ENCODE peak calls at places on chromosomes 3 and 15, in eight cellular contexts. One of them, this sample, is unnamed.

GRCh38 chr3:43153189-43154083 is 47.6 kb upstream of the POMGNT2 start:
- DNase-seq in iPS DF 6.9: no peak
- DNase-seq in CD8-positive, alpha-beta T cell: no peak
- DNase-seq in thoracic aorta: no peak
- DNase-seq in stimulated activated CD8-positive, alpha-beta memory T cell treated with anti-CD3 and anti-CD28 coated beads, Interleukin-12 subunit alpha, Interleukin-12 subunit beta, amount 100 ng/mL, for 1 hour: no peak
- DNase-seq in tibial artery: peak; percentile 35
- DNase-seq in ACHN: no peak
- DNase-seq in RKO: no peak
- DNase-seq in this sample: no peak

GRCh38 chr3:50170689-50171088 is 15.6 kb downstream of the SEMA3F start:
- DNase-seq in CD8-positive, alpha-beta T cell: no peak
- DNase-seq in iPS DF 6.9: no peak
- DNase-seq in tibial artery: peak; percentile 46
- DNase-seq in ACHN: peak; percentile 69
- DNase-seq in thoracic aorta: no peak
- DNase-seq in RKO: peak; percentile 48
- DNase-seq in stimulated activated CD8-positive, alpha-beta memory T cell treated with anti-CD3 and anti-CD28 coated beads, Interleukin-12 subunit alpha, Interleukin-12 subunit beta, amount 100 ng/mL, for 1 hour: no peak
- DNase-seq in this sample: no peak

GRCh38 chr15:93049914-93050534 is 39.0 kb downstream of the RGMA start:
- DNase-seq in stimulated activated CD8-positive, alpha-beta memory T cell treated with anti-CD3 and anti-CD28 coated beads, Interleukin-12 subunit alpha, Interleukin-12 subunit beta, amount 100 ng/mL, for 1 hour: no peak
- DNase-seq in thoracic aorta: no peak
- DNase-seq in iPS DF 6.9: no peak
- DNase-seq in ACHN: no peak
- DNase-seq in tibial artery: no peak
- DNase-seq in CD8-positive, alpha-beta T cell: no peak
- DNase-seq in RKO: no peak
- DNase-seq in this sample: no peak

GRCh38 chr3:48398701-48399386 is 26.8 kb downstream of the FBXW12 start:
- DNase-seq in CD8-positive, alpha-beta T cell: no peak
- DNase-seq in stimulated activated CD8-positive, alpha-beta memory T cell treated with anti-CD3 and anti-CD28 coated beads, Interleukin-12 subunit alpha, Interleukin-12 subunit beta, amount 100 ng/mL, for 1 hour: no peak
- DNase-seq in RKO: no peak
- DNase-seq in ACHN: no peak
- DNase-seq in tibial artery: no peak
- DNase-seq in thoracic aorta: no peak
- DNase-seq in iPS DF 6.9: no peak
- DNase-seq in this sample: no peak

GRCh38 chr3:71989165-71989564 is 204.2 kb upstream of the PROK2 start:
- DNase-seq in CD8-positive, alpha-beta T cell: no peak
- DNase-seq in iPS DF 6.9: no peak
- DNase-seq in tibial artery: no peak
- DNase-seq in thoracic aorta: no peak
- DNase-seq in stimulated activated CD8-positive, alpha-beta memory T cell treated with anti-CD3 and anti-CD28 coated beads, Interleukin-12 subunit alpha, Interleukin-12 subunit beta, amount 100 ng/mL, for 1 hour: no peak
- DNase-seq in ACHN: peak; percentile 3
- DNase-seq in RKO: peak; percentile 19
- DNase-seq in this sample: no peak

GRCh38 chr15:78536134-78536533 is 4.1 kb upstream of the PSMA4 start:
- DNase-seq in RKO: no peak
- DNase-seq in tibial artery: no peak
- DNase-seq in thoracic aorta: no peak
- DNase-seq in ACHN: no peak
- DNase-seq in iPS DF 6.9: no peak
- DNase-seq in stimulated activated CD8-positive, alpha-beta memory T cell treated with anti-CD3 and anti-CD28 coated beads, Interleukin-12 subunit alpha, Interleukin-12 subunit beta, amount 100 ng/mL, for 1 hour: no peak
- DNase-seq in CD8-positive, alpha-beta T cell: no peak
- DNase-seq in this sample: no peak

GRCh38 chr3:10248984-10249748 is 907 bp downstream of the TATDN2 start:
- DNase-seq in tibial artery: no peak
- DNase-seq in CD8-positive, alpha-beta T cell: peak; percentile 41
- DNase-seq in RKO: peak; percentile 69
- DNase-seq in stimulated activated CD8-positive, alpha-beta memory T cell treated with anti-CD3 and anti-CD28 coated beads, Interleukin-12 subunit alpha, Interleukin-12 subunit beta, amount 100 ng/mL, for 1 hour: peak; percentile 24
- DNase-seq in thoracic aorta: no peak
- DNase-seq in ACHN: peak; percentile 18
- DNase-seq in iPS DF 6.9: no peak
- DNase-seq in this sample: peak; percentile 46

GRCh38 chr15:62665449-62665848 is 377.1 kb upstream of the TPM1 start:
- DNase-seq in stimulated activated CD8-positive, alpha-beta memory T cell treated with anti-CD3 and anti-CD28 coated beads, Interleukin-12 subunit alpha, Interleukin-12 subunit beta, amount 100 ng/mL, for 1 hour: no peak
- DNase-seq in RKO: no peak
- DNase-seq in ACHN: no peak
- DNase-seq in CD8-positive, alpha-beta T cell: no peak
- DNase-seq in thoracic aorta: no peak
- DNase-seq in iPS DF 6.9: no peak
- DNase-seq in tibial artery: no peak
- DNase-seq in this sample: no peak

GRCh38 chr3:117404153-117404552 is 694.6 kb downstream of the TUSC7 start:
- DNase-seq in RKO: no peak
- DNase-seq in stimulated activated CD8-positive, alpha-beta memory T cell treated with anti-CD3 and anti-CD28 coated beads, Interleukin-12 subunit alpha, Interleukin-12 subunit beta, amount 100 ng/mL, for 1 hour: no peak
- DNase-seq in tibial artery: no peak
- DNase-seq in thoracic aorta: no peak
- DNase-seq in CD8-positive, alpha-beta T cell: no peak
- DNase-seq in ACHN: no peak
- DNase-seq in iPS DF 6.9: no peak
- DNase-seq in this sample: no peak

GRCh38 chr3:20503394-20504082 is 317.5 kb upstream of the SGO1 start:
- DNase-seq in RKO: no peak
- DNase-seq in thoracic aorta: no peak
- DNase-seq in stimulated activated CD8-positive, alpha-beta memory T cell treated with anti-CD3 and anti-CD28 coated beads, Interleukin-12 subunit alpha, Interleukin-12 subunit beta, amount 100 ng/mL, for 1 hour: no peak
- DNase-seq in iPS DF 6.9: no peak
- DNase-seq in CD8-positive, alpha-beta T cell: no peak
- DNase-seq in ACHN: no peak
- DNase-seq in tibial artery: no peak
- DNase-seq in this sample: no peak

GRCh38 chr15:73620078-73620477 is 13.1 kb downstream of the NPTN start:
- DNase-seq in ACHN: no peak
- DNase-seq in thoracic aorta: no peak
- DNase-seq in CD8-positive, alpha-beta T cell: no peak
- DNase-seq in RKO: no peak
- DNase-seq in iPS DF 6.9: no peak
- DNase-seq in tibial artery: no peak
- DNase-seq in stimulated activated CD8-positive, alpha-beta memory T cell treated with anti-CD3 and anti-CD28 coated beads, Interleukin-12 subunit alpha, Interleukin-12 subunit beta, amount 100 ng/mL, for 1 hour: no peak
- DNase-seq in this sample: no peak

GRCh38 chr3:13229291-13229949 is 156.2 kb upstream of the IQSEC1 start:
- DNase-seq in thoracic aorta: no peak
- DNase-seq in iPS DF 6.9: peak; percentile 43
- DNase-seq in CD8-positive, alpha-beta T cell: no peak
- DNase-seq in RKO: peak; percentile 68
- DNase-seq in ACHN: peak; percentile 54
- DNase-seq in tibial artery: no peak
- DNase-seq in stimulated activated CD8-positive, alpha-beta memory T cell treated with anti-CD3 and anti-CD28 coated beads, Interleukin-12 subunit alpha, Interleukin-12 subunit beta, amount 100 ng/mL, for 1 hour: no peak
- DNase-seq in this sample: no peak

GRCh38 chr3:192237992-192238608 is 489.2 kb downstream of the FGF12 start:
- DNase-seq in CD8-positive, alpha-beta T cell: no peak
- DNase-seq in RKO: no peak
- DNase-seq in iPS DF 6.9: no peak
- DNase-seq in thoracic aorta: no peak
- DNase-seq in stimulated activated CD8-positive, alpha-beta memory T cell treated with anti-CD3 and anti-CD28 coated beads, Interleukin-12 subunit alpha, Interleukin-12 subunit beta, amount 100 ng/mL, for 1 hour: no peak
- DNase-seq in ACHN: no peak
- DNase-seq in tibial artery: no peak
- DNase-seq in this sample: no peak

GRCh38 chr3:117752984-117753717 is 1043.6 kb downstream of the TUSC7 start:
- DNase-seq in thoracic aorta: no peak
- DNase-seq in iPS DF 6.9: no peak
- DNase-seq in ACHN: no peak
- DNase-seq in RKO: no peak
- DNase-seq in tibial artery: no peak
- DNase-seq in stimulated activated CD8-positive, alpha-beta memory T cell treated with anti-CD3 and anti-CD28 coated beads, Interleukin-12 subunit alpha, Interleukin-12 subunit beta, amount 100 ng/mL, for 1 hour: no peak
- DNase-seq in CD8-positive, alpha-beta T cell: no peak
- DNase-seq in this sample: no peak

GRCh38 chr3:151383956-151384355 is 597 bp downstream of the P2RY12 start:
- DNase-seq in CD8-positive, alpha-beta T cell: no peak
- DNase-seq in RKO: no peak
- DNase-seq in ACHN: no peak
- DNase-seq in thoracic aorta: no peak
- DNase-seq in stimulated activated CD8-positive, alpha-beta memory T cell treated with anti-CD3 and anti-CD28 coated beads, Interleukin-12 subunit alpha, Interleukin-12 subunit beta, amount 100 ng/mL, for 1 hour: no peak
- DNase-seq in tibial artery: no peak
- DNase-seq in iPS DF 6.9: no peak
- DNase-seq in this sample: no peak

GRCh38 chr3:25495726-25496125 is 67.7 kb downstream of the RARB start:
- DNase-seq in tibial artery: no peak
- DNase-seq in CD8-positive, alpha-beta T cell: no peak
- DNase-seq in RKO: no peak
- DNase-seq in ACHN: no peak
- DNase-seq in stimulated activated CD8-positive, alpha-beta memory T cell treated with anti-CD3 and anti-CD28 coated beads, Interleukin-12 subunit alpha, Interleukin-12 subunit beta, amount 100 ng/mL, for 1 hour: no peak
- DNase-seq in iPS DF 6.9: no peak
- DNase-seq in thoracic aorta: no peak
- DNase-seq in this sample: no peak

GRCh38 chr3:159239054-159239453 is 437.2 kb downstream of the MFSD1 start:
- DNase-seq in tibial artery: no peak
- DNase-seq in stimulated activated CD8-positive, alpha-beta memory T cell treated with anti-CD3 and anti-CD28 coated beads, Interleukin-12 subunit alpha, Interleukin-12 subunit beta, amount 100 ng/mL, for 1 hour: no peak
- DNase-seq in thoracic aorta: no peak
- DNase-seq in ACHN: no peak
- DNase-seq in RKO: no peak
- DNase-seq in iPS DF 6.9: no peak
- DNase-seq in CD8-positive, alpha-beta T cell: no peak
- DNase-seq in this sample: no peak

GRCh38 chr3:165521131-165521871 is 315.9 kb downstream of the BCHE start:
- DNase-seq in ACHN: no peak
- DNase-seq in RKO: no peak
- DNase-seq in iPS DF 6.9: no peak
- DNase-seq in stimulated activated CD8-positive, alpha-beta memory T cell treated with anti-CD3 and anti-CD28 coated beads, Interleukin-12 subunit alpha, Interleukin-12 subunit beta, amount 100 ng/mL, for 1 hour: no peak
- DNase-seq in CD8-positive, alpha-beta T cell: no peak
- DNase-seq in tibial artery: no peak
- DNase-seq in thoracic aorta: no peak
- DNase-seq in this sample: no peak

GRCh38 chr3:149473991-149474819 is at the start of gene TM4SF4:
- DNase-seq in iPS DF 6.9: no peak
- DNase-seq in RKO: no peak
- DNase-seq in thoracic aorta: no peak
- DNase-seq in tibial artery: no peak
- DNase-seq in CD8-positive, alpha-beta T cell: no peak
- DNase-seq in ACHN: peak; percentile 72
- DNase-seq in stimulated activated CD8-positive, alpha-beta memory T cell treated with anti-CD3 and anti-CD28 coated beads, Interleukin-12 subunit alpha, Interleukin-12 subunit beta, amount 100 ng/mL, for 1 hour: no peak
- DNase-seq in this sample: no peak

GRCh38 chr3:107416138-107416537 is 38.9 kb downstream of the CCDC54 start:
- DNase-seq in thoracic aorta: no peak
- DNase-seq in stimulated activated CD8-positive, alpha-beta memory T cell treated with anti-CD3 and anti-CD28 coated beads, Interleukin-12 subunit alpha, Interleukin-12 subunit beta, amount 100 ng/mL, for 1 hour: no peak
- DNase-seq in RKO: no peak
- DNase-seq in CD8-positive, alpha-beta T cell: no peak
- DNase-seq in ACHN: no peak
- DNase-seq in tibial artery: no peak
- DNase-seq in iPS DF 6.9: no peak
- DNase-seq in this sample: no peak

GRCh38 chr3:37526511-37526910 is 335.2 kb upstream of the CTDSPL start:
- DNase-seq in iPS DF 6.9: no peak
- DNase-seq in ACHN: no peak
- DNase-seq in stimulated activated CD8-positive, alpha-beta memory T cell treated with anti-CD3 and anti-CD28 coated beads, Interleukin-12 subunit alpha, Interleukin-12 subunit beta, amount 100 ng/mL, for 1 hour: no peak
- DNase-seq in RKO: no peak
- DNase-seq in tibial artery: peak; percentile 76
- DNase-seq in CD8-positive, alpha-beta T cell: no peak
- DNase-seq in thoracic aorta: peak; percentile 59
- DNase-seq in this sample: no peak

GRCh38 chr3:52532838-52533622 is 627 bp downstream of the NT5DC2 start:
- DNase-seq in stimulated activated CD8-positive, alpha-beta memory T cell treated with anti-CD3 and anti-CD28 coated beads, Interleukin-12 subunit alpha, Interleukin-12 subunit beta, amount 100 ng/mL, for 1 hour: no peak
- DNase-seq in iPS DF 6.9: no peak
- DNase-seq in thoracic aorta: no peak
- DNase-seq in RKO: peak; percentile 40
- DNase-seq in tibial artery: no peak
- DNase-seq in CD8-positive, alpha-beta T cell: peak; percentile 25
- DNase-seq in ACHN: peak; percentile 17
- DNase-seq in this sample: no peak

GRCh38 chr15:86079491-86080266 is at the start of gene AGBL1:
- DNase-seq in stimulated activated CD8-positive, alpha-beta memory T cell treated with anti-CD3 and anti-CD28 coated beads, Interleukin-12 subunit alpha, Interleukin-12 subunit beta, amount 100 ng/mL, for 1 hour: no peak
- DNase-seq in RKO: no peak
- DNase-seq in thoracic aorta: no peak
- DNase-seq in iPS DF 6.9: no peak
- DNase-seq in CD8-positive, alpha-beta T cell: no peak
- DNase-seq in tibial artery: no peak
- DNase-seq in ACHN: no peak
- DNase-seq in this sample: no peak

GRCh38 chr15:48466825-48467224 is 135.6 kb downstream of the DUT start:
- DNase-seq in tibial artery: no peak
- DNase-seq in thoracic aorta: no peak
- DNase-seq in RKO: no peak
- DNase-seq in iPS DF 6.9: no peak
- DNase-seq in stimulated activated CD8-positive, alpha-beta memory T cell treated with anti-CD3 and anti-CD28 coated beads, Interleukin-12 subunit alpha, Interleukin-12 subunit beta, amount 100 ng/mL, for 1 hour: no peak
- DNase-seq in CD8-positive, alpha-beta T cell: no peak
- DNase-seq in ACHN: peak; percentile 44
- DNase-seq in this sample: no peak

GRCh38 chr3:131717493-131717892 is 214.7 kb upstream of the MRPL3 start:
- DNase-seq in stimulated activated CD8-positive, alpha-beta memory T cell treated with anti-CD3 and anti-CD28 coated beads, Interleukin-12 subunit alpha, Interleukin-12 subunit beta, amount 100 ng/mL, for 1 hour: no peak
- DNase-seq in ACHN: no peak
- DNase-seq in RKO: no peak
- DNase-seq in iPS DF 6.9: no peak
- DNase-seq in thoracic aorta: no peak
- DNase-seq in CD8-positive, alpha-beta T cell: no peak
- DNase-seq in tibial artery: no peak
- DNase-seq in this sample: no peak

GRCh38 chr3:172332256-172333041 is 115.8 kb downstream of the GHSR start:
- DNase-seq in ACHN: peak; percentile 63
- DNase-seq in CD8-positive, alpha-beta T cell: peak; percentile 62
- DNase-seq in stimulated activated CD8-positive, alpha-beta memory T cell treated with anti-CD3 and anti-CD28 coated beads, Interleukin-12 subunit alpha, Interleukin-12 subunit beta, amount 100 ng/mL, for 1 hour: peak; percentile 37
- DNase-seq in thoracic aorta: no peak
- DNase-seq in tibial artery: peak; percentile 74
- DNase-seq in RKO: peak; percentile 67
- DNase-seq in iPS DF 6.9: peak; percentile 47
- DNase-seq in this sample: peak; percentile 38

GRCh38 chr15:78850926-78851600 is 21.6 kb upstream of the MORF4L1 start:
- DNase-seq in tibial artery: no peak
- DNase-seq in CD8-positive, alpha-beta T cell: no peak
- DNase-seq in iPS DF 6.9: no peak
- DNase-seq in thoracic aorta: no peak
- DNase-seq in RKO: no peak
- DNase-seq in stimulated activated CD8-positive, alpha-beta memory T cell treated with anti-CD3 and anti-CD28 coated beads, Interleukin-12 subunit alpha, Interleukin-12 subunit beta, amount 100 ng/mL, for 1 hour: no peak
- DNase-seq in ACHN: no peak
- DNase-seq in this sample: no peak

GRCh38 chr3:102132370-102132769 is 283.1 kb downstream of the NFKBIZ start:
- DNase-seq in CD8-positive, alpha-beta T cell: no peak
- DNase-seq in thoracic aorta: no peak
- DNase-seq in ACHN: no peak
- DNase-seq in tibial artery: peak; percentile 55
- DNase-seq in iPS DF 6.9: no peak
- DNase-seq in RKO: no peak
- DNase-seq in stimulated activated CD8-positive, alpha-beta memory T cell treated with anti-CD3 and anti-CD28 coated beads, Interleukin-12 subunit alpha, Interleukin-12 subunit beta, amount 100 ng/mL, for 1 hour: no peak
- DNase-seq in this sample: no peak

This sample was measured in T-cell.